ENCODE peak calls at places on chromosomes 1 and 21, in five cellular contexts. K is neural crest cell, S is lower leg skin, F is HS-27A, L is HCEC 1CT. U is an unnamed sample.

GRCh38 chr1:201396859-201397464 is 2.2 kb downstream of the LAD1 start:
- DNase-seq in K (no peak), S (no peak), F (no peak), L (no peak), U (peak)

GRCh38 chr1:43366179-43366578 is 1.6 kb downstream of the ELOVL1 start:
- DNase-seq in K (no peak), S (peak), F (no peak), L (no peak), U (no peak)

GRCh38 chr1:96075704-96076455 is 645.7 kb upstream of the PTBP2 start:
- DNase-seq in K (no peak), S (no peak), F (peak), L (peak), U (no peak)

GRCh38 chr1:36366091-36366661 is 19.5 kb downstream of the STK40 start:
- DNase-seq in K (peak), S (no peak), F (no peak), L (peak), U (peak)

GRCh38 chr1:213414901-213415300 is 363.9 kb downstream of the RPS6KC1 start:
- DNase-seq in K (no peak), S (no peak), F (no peak), L (no peak), U (no peak)

GRCh38 chr21:29374481-29374880 is 75.8 kb downstream of the BACH1 start:
- DNase-seq in K (no peak), S (no peak), F (no peak), L (no peak), U (no peak)

GRCh38 chr1:39886757-39887231 is 3.5 kb upstream of the TRIT1 start:
- DNase-seq in K (no peak), S (peak), F (no peak), L (no peak), U (peak)

GRCh38 chr1:230459463-230459862 is 33.3 kb upstream of the PGBD5 start:
- DNase-seq in K (no peak), S (no peak), F (no peak), L (no peak), U (peak)

GRCh38 chr1:202599669-202600431 is 110.4 kb downstream of the SYT2 start:
- DNase-seq in K (peak), S (peak), F (no peak), L (peak), U (peak)

GRCh38 chr21:45894107-45894810 is 87.3 kb upstream of the COL6A1 start:
- DNase-seq in K (no peak), S (no peak), F (no peak), L (peak), U (peak)

GRCh38 chr1:183131166-183131565 is 54.9 kb upstream of the LAMC2 start:
- DNase-seq in K (no peak), S (no peak), F (no peak), L (no peak), U (no peak)

GRCh38 chr1:85582687-85583354 is 2.3 kb downstream of the CCN1 start:
- DNase-seq in K (no peak), S (no peak), F (no peak), L (peak), U (peak)

GRCh38 chr1:11708554-11709350 is 17.2 kb downstream of the DRAXIN start:
- DNase-seq in K (no peak), S (no peak), F (no peak), L (no peak), U (peak)

GRCh38 chr1:204074274-204075115 is 1.6 kb downstream of the SOX13 start:
- DNase-seq in K (no peak), S (peak), F (no peak), L (peak), U (peak)

GRCh38 chr1:90810681-90811080 is 93.6 kb upstream of the BARHL2 start:
- DNase-seq in K (no peak), S (no peak), F (no peak), L (no peak), U (no peak)